ENCODE peak calls at places on chromosomes 6 and 20, in nine cellular contexts. H is epithelial cell of esophagus, M is bronchial epithelial cell, C is glutamatergic neuron, G is fibroblast of lung, R is stomach, T is uterus, E is Panc1, B is heart left ventricle. Q is an unnamed sample.

GRCh38 chr20:36273414-36274247 is 32.5 kb upstream of the DLGAP4 start:
- DNase-seq in T (no peak), E (peak), G (peak), B (no peak), H (peak), C (no peak), R (no peak), M (peak), Q (no peak)

GRCh38 chr20:6680441-6680840 is 87.0 kb upstream of the BMP2 start:
- DNase-seq in H (no peak), R (no peak), T (no peak), C (no peak), G (no peak), B (no peak), E (no peak), M (no peak), Q (no peak)

GRCh38 chr6:169048185-169048584 is 205.5 kb downstream of the THBS2 start:
- DNase-seq in R (no peak), M (no peak), G (no peak), B (no peak), T (no peak), C (no peak), E (no peak), H (no peak), Q (no peak)

GRCh38 chr20:52665441-52665840 is 306.7 kb upstream of the TSHZ2 start:
- DNase-seq in M (no peak), B (no peak), C (no peak), E (no peak), G (no peak), R (no peak), T (no peak), H (no peak), Q (no peak)

GRCh38 chr6:84773431-84774173 is 9.2 kb upstream of the TBX18 start:
- DNase-seq in G (no peak), T (no peak), M (no peak), H (peak), E (no peak), B (peak), C (peak), R (no peak), Q (no peak)

GRCh38 chr20:3839328-3839727 is 7.3 kb upstream of the MAVS start:
- DNase-seq in B (no peak), C (no peak), T (no peak), H (no peak), G (no peak), M (no peak), R (no peak), E (no peak), Q (no peak)

GRCh38 chr6:93685494-93685893 is 266.1 kb upstream of the EPHA7 start:
- DNase-seq in R (no peak), T (no peak), B (no peak), M (no peak), G (no peak), H (no peak), E (no peak), C (no peak), Q (no peak)

GRCh38 chr6:94349227-94349626 is 929.9 kb upstream of the EPHA7 start:
- DNase-seq in G (no peak), T (no peak), C (no peak), R (no peak), H (no peak), B (no peak), M (peak), E (no peak), Q (no peak)

GRCh38 chr6:108655840-108656650 is 95.3 kb downstream of the FOXO3 start:
- DNase-seq in B (no peak), H (no peak), R (no peak), G (peak), E (no peak), M (no peak), C (no peak), T (peak), Q (peak)

GRCh38 chr6:122372647-122373046 is 26.8 kb upstream of the HSF2 start:
- DNase-seq in T (no peak), E (no peak), G (no peak), R (no peak), H (no peak), M (no peak), C (no peak), B (no peak), Q (no peak)

GRCh38 chr20:6006603-6006949 is 47.3 kb downstream of the LRRN4 start:
- DNase-seq in T (no peak), G (no peak), H (no peak), B (no peak), E (no peak), R (no peak), C (no peak), M (no peak), Q (no peak)

GRCh38 chr20:39611901-39612300 is 649.8 kb downstream of the DHX35 start:
- DNase-seq in M (no peak), H (no peak), T (no peak), G (no peak), C (no peak), B (no peak), R (no peak), E (no peak), Q (no peak)

GRCh38 chr20:51768759-51769517 is 748 bp upstream of the ATP9A start:
- DNase-seq in B (no peak), G (peak), C (peak), M (no peak), H (no peak), E (no peak), T (no peak), R (no peak), Q (no peak)

GRCh38 chr6:145318952-145319351 is 416.4 kb downstream of the EPM2A start:
- DNase-seq in T (no peak), H (peak), B (no peak), G (no peak), E (no peak), C (no peak), R (no peak), M (peak), Q (no peak)

GRCh38 chr20:2688041-2688591 is 4.5 kb upstream of the EBF4 start:
- DNase-seq in E (no peak), M (no peak), T (peak), H (peak), B (peak), R (peak), G (peak), C (peak), Q (no peak)

GRCh38 chr6:34912715-34913464 is 23.8 kb downstream of the ANKS1A start:
- DNase-seq in C (no peak), M (peak), T (no peak), E (no peak), B (no peak), G (peak), H (peak), R (no peak), Q (peak)

GRCh38 chr20:19588731-19589130 is 169.3 kb upstream of the RIN2 start:
- DNase-seq in B (no peak), T (peak), G (no peak), R (peak), E (no peak), C (no peak), H (no peak), M (no peak), Q (no peak)

GRCh38 chr6:85273870-85274269 is 176.0 kb upstream of the NT5E start:
- DNase-seq in G (no peak), B (no peak), E (no peak), T (no peak), C (no peak), M (peak), H (peak), R (no peak), Q (no peak)

GRCh38 chr6:168302534-168302933 is 17.0 kb downstream of the DACT2 start:
- DNase-seq in C (no peak), E (no peak), T (no peak), M (no peak), H (no peak), B (no peak), G (no peak), R (no peak), Q (no peak)

GRCh38 chr20:62774076-62774714 is 22.1 kb upstream of the MRGBP start:
- DNase-seq in M (no peak), C (no peak), E (no peak), R (no peak), G (no peak), B (no peak), T (no peak), H (no peak), Q (no peak)

GRCh38 chr6:49038294-49038693 is 424.8 kb downstream of the MMUT start:
- DNase-seq in R (no peak), H (no peak), C (no peak), T (no peak), E (no peak), B (no peak), G (no peak), M (no peak), Q (no peak)

GRCh38 chr6:160679402-160679769 is 15.3 kb upstream of the LPA start:
- DNase-seq in R (no peak), G (no peak), B (no peak), C (peak), E (no peak), M (no peak), H (peak), T (peak), Q (no peak)
- TF ChIP-seq CTCF in R (no peak), G (no peak), B (no peak), C (peak), E (peak), M (peak), H (peak), T (no peak), Q (no peak)

DNA sequence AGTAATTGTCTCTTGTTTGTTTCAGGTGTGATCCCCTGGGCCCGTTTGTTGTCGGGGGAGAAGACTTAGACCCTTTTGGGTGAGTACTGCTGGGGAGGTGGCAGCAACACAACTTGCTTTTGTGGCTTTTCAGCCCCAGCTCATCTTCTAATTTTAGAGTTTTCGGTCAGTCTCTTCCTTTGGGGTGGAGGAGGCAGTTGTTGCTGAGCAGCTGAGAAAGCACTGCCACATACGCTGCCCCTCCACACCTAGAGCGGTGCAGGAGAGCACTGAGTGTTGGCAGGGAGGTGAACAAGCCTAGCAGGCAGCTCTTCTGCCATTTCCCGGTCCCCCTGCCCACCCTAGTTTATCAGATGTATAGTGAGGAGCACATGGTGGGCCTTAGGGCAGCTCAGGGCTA is 21.7 kb downstream of the TMEM74B start:
- DNase-seq in C (no peak), B (no peak), T (no peak), M (no peak), R (no peak), E (no peak), G (no peak), H (no peak), Q (no peak)
- TF ChIP-seq CTCF in C (no peak), B (no peak), T (no peak), M (no peak), R (no peak), E (no peak), G (no peak), H (no peak), Q (no peak)

DNA sequence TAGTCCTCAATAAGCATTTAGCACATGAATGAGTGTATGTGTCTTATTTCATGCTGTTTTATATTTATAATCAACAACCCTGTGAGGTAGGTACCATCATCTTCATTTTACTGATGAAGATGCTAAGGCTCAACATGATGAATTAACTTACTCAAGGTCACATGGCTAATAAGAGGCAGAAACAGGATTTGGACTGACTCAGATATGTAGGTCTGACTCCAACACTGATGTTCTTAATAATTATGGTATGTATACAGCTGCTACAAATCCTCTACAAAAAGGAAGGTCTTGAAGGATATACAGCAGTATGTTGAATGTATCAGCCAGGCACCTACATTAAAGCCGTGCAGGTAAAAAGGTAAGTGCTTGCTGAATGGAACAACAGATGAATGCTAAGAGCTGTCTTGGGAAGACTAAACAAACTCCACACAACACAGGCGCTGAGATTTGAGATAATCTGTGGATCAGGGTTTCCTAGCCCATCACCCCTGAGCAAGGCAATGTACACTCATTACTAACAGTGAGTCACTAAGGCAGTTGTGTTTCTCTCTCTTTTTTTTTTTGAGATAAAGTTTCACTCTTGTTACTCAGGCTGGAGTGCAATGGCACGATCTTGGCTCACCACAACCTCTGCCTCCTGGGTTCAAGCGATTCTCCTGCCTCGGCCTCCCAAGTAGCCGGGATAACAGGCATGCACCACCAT is 31.9 kb downstream of the TTI1 start:
- DNase-seq in T (no peak), M (peak), B (no peak), G (peak), R (no peak), E (no peak), C (no peak), H (peak), Q (no peak)
- TF ChIP-seq CTCF in T (no peak), M (no peak), B (no peak), G (no peak), R (no peak), E (no peak), C (no peak), H (no peak), Q (no peak)

DNA sequence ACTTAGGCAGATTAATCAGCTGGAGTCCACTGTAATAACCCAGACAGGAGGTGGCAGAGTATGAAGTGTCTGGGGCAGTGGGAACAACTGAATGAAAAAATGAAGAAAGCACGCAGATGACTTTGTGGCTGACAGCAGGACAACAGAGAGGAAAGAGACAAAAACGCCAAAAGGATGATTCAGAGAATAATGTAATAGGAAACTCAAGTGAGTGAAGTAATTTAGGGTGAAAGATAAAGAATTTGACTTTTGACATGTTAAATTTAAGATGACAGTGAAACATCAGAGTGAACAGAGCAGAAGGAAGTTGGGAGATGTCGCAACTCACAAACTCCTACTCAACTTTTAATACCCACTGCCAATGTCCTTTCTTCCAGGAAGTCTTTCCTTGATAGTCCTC is 70.0 kb downstream of the RCAN2 start:
- DNase-seq in T (no peak), H (no peak), R (no peak), M (no peak), G (no peak), B (no peak), E (no peak), C (no peak), Q (no peak)
- TF ChIP-seq CTCF in T (no peak), H (no peak), R (no peak), M (no peak), G (no peak), B (no peak), E (no peak), C (no peak), Q (no peak)

DNA sequence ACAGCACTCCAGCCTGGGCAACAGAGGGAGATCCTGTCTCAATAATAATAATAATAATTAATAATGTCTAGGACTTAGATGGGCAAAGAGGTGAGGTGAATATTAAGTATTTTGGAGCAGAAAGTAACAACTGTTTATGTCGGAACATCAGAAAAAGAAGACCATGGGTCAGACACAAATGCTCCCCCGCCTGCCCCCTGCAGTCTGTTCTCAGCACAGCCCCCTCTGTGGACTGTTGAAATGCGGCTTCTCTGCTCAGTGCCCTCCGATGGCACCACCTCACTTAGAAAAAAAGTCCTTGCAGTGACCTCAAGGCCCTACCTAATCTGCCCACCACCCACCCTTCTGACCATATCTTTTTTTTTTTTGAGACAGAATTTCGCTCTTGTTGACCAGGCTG is 5.2 kb upstream of the ETV7 start:
- DNase-seq in T (no peak), C (no peak), B (no peak), R (no peak), H (no peak), E (no peak), G (no peak), M (no peak), Q (no peak)
- TF ChIP-seq CTCF in T (no peak), C (no peak), B (no peak), R (no peak), H (no peak), E (no peak), G (no peak), M (no peak), Q (no peak)

DNA sequence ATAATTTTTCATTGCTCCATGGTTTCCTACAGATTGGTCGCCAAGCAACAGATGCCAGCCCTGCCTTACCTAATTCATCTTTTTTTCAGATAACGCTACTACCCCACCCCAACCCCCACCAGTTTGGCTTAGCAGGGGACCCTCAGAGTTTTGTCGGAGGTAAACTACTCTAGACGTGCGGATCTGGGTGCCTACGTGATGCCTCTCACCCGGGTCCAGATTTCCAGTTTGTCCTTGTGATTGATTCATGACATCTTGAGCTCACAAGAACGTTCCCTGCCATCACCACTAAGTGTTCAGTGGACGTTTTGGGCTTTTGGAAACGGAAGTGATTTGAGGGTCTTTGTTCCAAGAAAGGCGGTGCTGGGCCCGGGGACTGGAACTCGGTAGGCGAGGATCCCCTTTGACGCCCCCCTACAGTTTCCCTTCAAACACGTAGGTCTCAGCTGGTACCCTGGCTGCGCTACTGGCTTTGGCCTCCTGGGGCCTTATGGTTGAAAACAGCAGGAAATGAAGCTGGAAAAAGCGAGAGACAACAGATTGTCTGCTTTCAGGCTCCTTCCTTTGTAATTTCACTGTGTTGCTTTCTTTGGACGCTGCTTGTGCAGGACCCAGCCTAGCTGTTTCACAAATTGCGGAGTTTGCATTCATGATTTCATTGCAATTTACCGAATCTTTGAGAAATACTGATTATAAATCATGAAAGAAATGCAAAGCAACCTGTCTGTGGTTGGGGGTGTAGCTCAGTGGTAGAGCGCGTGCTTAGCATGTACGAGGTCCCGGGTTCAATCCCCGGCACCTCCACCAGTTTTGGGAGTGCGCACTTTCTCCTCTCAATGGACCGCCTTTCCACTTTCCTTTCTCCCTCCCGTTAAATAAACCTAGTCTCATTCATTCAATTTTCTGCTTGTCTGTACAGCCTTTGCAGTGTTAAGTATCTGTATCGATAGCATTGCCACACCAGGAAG is 81.0 kb downstream of the GPX5 start:
- DNase-seq in B (no peak), T (no peak), E (peak), G (peak), C (peak), M (peak), R (no peak), H (peak), Q (no peak)
- TF ChIP-seq CTCF in B (no peak), T (no peak), E (peak), G (peak), C (peak), M (no peak), R (no peak), H (peak), Q (peak)